ENCODE peak calls at places on chromosomes 12 and 14, in seven cellular contexts. One of them, this sample, is unnamed.
A peak's percentile ranks its signal among the peaks of the same experiment; 100 is the strongest.

GRCh38 chr14:59028476-59029202 is 159.8 kb upstream of the DAAM1 start:
- DNase-seq in psoas muscle: peak; percentile 64
- DNase-seq in CD8-positive, alpha-beta T cell: no peak
- DNase-seq in testis: peak; percentile 76
- DNase-seq in foreskin fibroblast: peak; percentile 97
- DNase-seq in mucosa of descending colon: peak; percentile 67
- DNase-seq in esophagus squamous epithelium: no peak
- DNase-seq in this sample: peak; percentile 93

GRCh38 chr12:123996581-123996980 is 23.6 kb downstream of the ZNF664 start:
- DNase-seq in psoas muscle: no peak
- DNase-seq in CD8-positive, alpha-beta T cell: no peak
- DNase-seq in testis: no peak
- DNase-seq in foreskin fibroblast: no peak
- DNase-seq in mucosa of descending colon: no peak
- DNase-seq in esophagus squamous epithelium: no peak
- DNase-seq in this sample: no peak

GRCh38 chr12:78085562-78086182 is 255.0 kb downstream of the NAV3 start:
- DNase-seq in psoas muscle: no peak
- DNase-seq in CD8-positive, alpha-beta T cell: no peak
- DNase-seq in testis: no peak
- DNase-seq in foreskin fibroblast: peak; percentile 71
- DNase-seq in mucosa of descending colon: no peak
- DNase-seq in esophagus squamous epithelium: no peak
- DNase-seq in this sample: no peak

GRCh38 chr12:116999066-116999465 is 88.3 kb downstream of the FBXW8 start:
- DNase-seq in psoas muscle: no peak
- DNase-seq in CD8-positive, alpha-beta T cell: no peak
- DNase-seq in testis: no peak
- DNase-seq in foreskin fibroblast: no peak
- DNase-seq in mucosa of descending colon: no peak
- DNase-seq in esophagus squamous epithelium: no peak
- DNase-seq in this sample: no peak

GRCh38 chr14:77059276-77059934 is 30.9 kb upstream of the IRF2BPL start:
- DNase-seq in psoas muscle: peak; percentile 75
- DNase-seq in CD8-positive, alpha-beta T cell: no peak
- DNase-seq in testis: peak; percentile 51
- DNase-seq in foreskin fibroblast: peak; percentile 97
- DNase-seq in mucosa of descending colon: no peak
- DNase-seq in esophagus squamous epithelium: no peak
- DNase-seq in this sample: peak; percentile 90

GRCh38 chr12:123026094-123026853 is 45.8 kb downstream of the ARL6IP4 start:
- DNase-seq in psoas muscle: no peak
- DNase-seq in CD8-positive, alpha-beta T cell: no peak
- DNase-seq in testis: no peak
- DNase-seq in foreskin fibroblast: no peak
- DNase-seq in mucosa of descending colon: no peak
- DNase-seq in esophagus squamous epithelium: no peak
- DNase-seq in this sample: no peak

GRCh38 chr12:20350495-20350894 is 17.8 kb upstream of the PDE3A start:
- DNase-seq in psoas muscle: no peak
- DNase-seq in CD8-positive, alpha-beta T cell: no peak
- DNase-seq in testis: no peak
- DNase-seq in foreskin fibroblast: peak; percentile 21
- DNase-seq in mucosa of descending colon: no peak
- DNase-seq in esophagus squamous epithelium: no peak
- DNase-seq in this sample: peak; percentile 83

GRCh38 chr12:113422030-113422900 is at the start of gene SDSL:
- DNase-seq in psoas muscle: peak; percentile 64
- DNase-seq in CD8-positive, alpha-beta T cell: no peak
- DNase-seq in testis: peak; percentile 81
- DNase-seq in foreskin fibroblast: peak; percentile 77
- DNase-seq in mucosa of descending colon: peak; percentile 79
- DNase-seq in esophagus squamous epithelium: no peak
- DNase-seq in this sample: peak; percentile 69

GRCh38 chr12:71639341-71639760 is 24.3 kb downstream of the ZFC3H1 start:
- DNase-seq in psoas muscle: no peak
- DNase-seq in CD8-positive, alpha-beta T cell: no peak
- DNase-seq in testis: no peak
- DNase-seq in foreskin fibroblast: no peak
- DNase-seq in mucosa of descending colon: no peak
- DNase-seq in esophagus squamous epithelium: no peak
- DNase-seq in this sample: no peak

GRCh38 chr12:102912258-102912657 is 4.8 kb downstream of the PAH start:
- DNase-seq in psoas muscle: no peak
- DNase-seq in CD8-positive, alpha-beta T cell: no peak
- DNase-seq in testis: no peak
- DNase-seq in foreskin fibroblast: no peak
- DNase-seq in mucosa of descending colon: no peak
- DNase-seq in esophagus squamous epithelium: no peak
- DNase-seq in this sample: no peak

GRCh38 chr12:79900951-79901350 is 33.9 kb downstream of the PPP1R12A start:
- DNase-seq in psoas muscle: no peak
- DNase-seq in CD8-positive, alpha-beta T cell: no peak
- DNase-seq in testis: no peak
- DNase-seq in foreskin fibroblast: no peak
- DNase-seq in mucosa of descending colon: no peak
- DNase-seq in esophagus squamous epithelium: no peak
- DNase-seq in this sample: no peak

GRCh38 chr14:24322672-24323071 is 11.4 kb downstream of the LTB4R start:
- DNase-seq in psoas muscle: peak; percentile 38
- DNase-seq in CD8-positive, alpha-beta T cell: no peak
- DNase-seq in testis: no peak
- DNase-seq in foreskin fibroblast: no peak
- DNase-seq in mucosa of descending colon: no peak
- DNase-seq in esophagus squamous epithelium: no peak
- DNase-seq in this sample: no peak

GRCh38 chr12:14710632-14711324 is 14.4 kb upstream of the GUCY2C start:
- DNase-seq in psoas muscle: no peak
- DNase-seq in CD8-positive, alpha-beta T cell: no peak
- DNase-seq in testis: no peak
- DNase-seq in foreskin fibroblast: no peak
- DNase-seq in mucosa of descending colon: no peak
- DNase-seq in esophagus squamous epithelium: no peak
- DNase-seq in this sample: no peak

GRCh38 chr12:6363330-6364036 is 11.9 kb downstream of the SCNN1A start:
- DNase-seq in psoas muscle: peak; percentile 85
- DNase-seq in CD8-positive, alpha-beta T cell: peak; percentile 68
- DNase-seq in testis: peak; percentile 79
- DNase-seq in foreskin fibroblast: peak; percentile 90
- DNase-seq in mucosa of descending colon: peak; percentile 86
- DNase-seq in esophagus squamous epithelium: no peak
- DNase-seq in this sample: no peak

GRCh38 chr14:54188036-54188666 is 208.7 kb upstream of the CDKN3 start:
- DNase-seq in psoas muscle: no peak
- DNase-seq in CD8-positive, alpha-beta T cell: no peak
- DNase-seq in testis: peak; percentile 49
- DNase-seq in foreskin fibroblast: no peak
- DNase-seq in mucosa of descending colon: no peak
- DNase-seq in esophagus squamous epithelium: no peak
- DNase-seq in this sample: no peak

GRCh38 chr12:57101892-57102695 is 9.1 kb downstream of the STAT6 start:
- DNase-seq in psoas muscle: no peak
- DNase-seq in CD8-positive, alpha-beta T cell: no peak
- DNase-seq in testis: no peak
- DNase-seq in foreskin fibroblast: no peak
- DNase-seq in mucosa of descending colon: peak; percentile 63
- DNase-seq in esophagus squamous epithelium: no peak
- DNase-seq in this sample: no peak

GRCh38 chr14:63928744-63929174 is 76.0 kb downstream of the SYNE2 start:
- DNase-seq in psoas muscle: no peak
- DNase-seq in CD8-positive, alpha-beta T cell: no peak
- DNase-seq in testis: no peak
- DNase-seq in foreskin fibroblast: no peak
- DNase-seq in mucosa of descending colon: no peak
- DNase-seq in esophagus squamous epithelium: no peak
- DNase-seq in this sample: no peak

GRCh38 chr12:24955389-24955788 is 6.5 kb upstream of the BCAT1 start:
- DNase-seq in psoas muscle: no peak
- DNase-seq in CD8-positive, alpha-beta T cell: no peak
- DNase-seq in testis: no peak
- DNase-seq in foreskin fibroblast: no peak
- DNase-seq in mucosa of descending colon: no peak
- DNase-seq in esophagus squamous epithelium: no peak
- DNase-seq in this sample: no peak

GRCh38 chr12:119578112-119578511 is 15.5 kb upstream of the TMEM233 start:
- DNase-seq in psoas muscle: no peak
- DNase-seq in CD8-positive, alpha-beta T cell: no peak
- DNase-seq in testis: no peak
- DNase-seq in foreskin fibroblast: no peak
- DNase-seq in mucosa of descending colon: no peak
- DNase-seq in esophagus squamous epithelium: no peak
- DNase-seq in this sample: no peak

DNA sequence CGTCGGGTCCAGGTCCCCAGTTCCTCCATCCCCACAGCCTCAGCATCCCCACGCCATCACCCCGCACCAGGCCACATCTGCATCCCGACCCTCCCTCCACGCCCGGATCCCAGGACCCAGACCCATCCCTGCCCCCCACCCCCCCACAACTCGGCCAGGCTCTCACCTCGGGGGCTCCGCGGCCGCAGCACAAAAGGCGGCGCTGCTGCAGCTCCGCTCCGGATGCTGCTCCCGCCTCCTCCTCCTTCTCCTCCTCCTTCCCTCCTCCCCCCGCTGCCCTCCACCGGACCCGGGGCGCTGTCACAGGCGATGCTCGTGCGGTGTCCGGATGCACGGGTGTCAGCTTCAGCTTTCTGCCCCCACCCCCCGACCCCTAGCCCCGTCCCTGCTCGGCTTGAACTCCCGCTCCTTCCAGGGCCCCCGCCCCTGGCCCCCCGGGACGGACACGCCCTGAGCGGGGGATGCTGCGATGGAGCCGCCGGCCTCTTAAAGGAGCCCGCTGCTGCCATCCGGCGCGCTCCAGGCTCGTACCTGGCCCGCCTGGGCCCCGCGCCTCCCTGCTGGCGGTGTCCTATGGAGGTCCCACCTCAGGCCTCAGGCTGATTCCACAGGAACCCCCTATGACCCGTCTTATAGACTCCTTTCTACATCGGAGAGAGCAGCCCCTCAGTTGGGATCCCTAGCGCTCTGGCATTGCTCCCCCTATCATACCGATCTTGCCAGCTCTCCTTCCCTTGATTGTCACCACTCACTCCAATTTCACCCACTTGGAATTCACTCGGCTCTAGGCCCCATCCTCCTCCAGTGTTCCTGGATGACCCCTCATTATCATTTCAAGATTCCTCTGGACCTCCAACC is at the start of gene MAP3K12:
- DNase-seq in psoas muscle: peak; percentile 81
- DNase-seq in CD8-positive, alpha-beta T cell: peak; percentile 55
- DNase-seq in testis: peak; percentile 78
- DNase-seq in foreskin fibroblast: peak; percentile 92
- DNase-seq in mucosa of descending colon: peak; percentile 64
- DNase-seq in esophagus squamous epithelium: no peak
- DNase-seq in this sample: peak; percentile 35
- TF ChIP-seq CTCF in psoas muscle: no peak
- TF ChIP-seq CTCF in CD8-positive, alpha-beta T cell: no peak
- TF ChIP-seq CTCF in testis: no peak
- TF ChIP-seq CTCF in foreskin fibroblast: no peak
- TF ChIP-seq CTCF in mucosa of descending colon: no peak
- TF ChIP-seq CTCF in esophagus squamous epithelium: no peak
- TF ChIP-seq CTCF in this sample: peak; percentile 39

DNA sequence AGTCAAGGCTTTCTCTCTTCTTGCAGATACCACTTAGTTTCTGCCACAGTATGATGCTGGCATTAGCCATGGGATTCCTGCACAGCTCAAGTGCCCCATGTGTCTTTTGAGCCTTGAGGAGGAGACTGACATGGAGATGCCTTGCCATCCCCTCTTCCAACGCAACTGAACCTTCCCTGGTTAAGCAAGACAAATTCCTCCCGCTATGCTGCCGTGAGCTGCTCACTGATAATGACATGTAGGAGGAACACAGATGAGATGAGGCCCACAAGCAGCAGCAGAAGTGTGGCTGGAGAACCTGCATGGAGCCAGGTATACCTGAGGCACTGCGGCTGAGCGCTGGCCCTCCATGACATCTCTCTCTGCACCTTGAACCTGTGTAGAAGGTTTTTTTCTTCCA is 15.4 kb upstream of the PPP1R1A start:
- DNase-seq in psoas muscle: no peak
- DNase-seq in CD8-positive, alpha-beta T cell: no peak
- DNase-seq in testis: no peak
- DNase-seq in foreskin fibroblast: no peak
- DNase-seq in mucosa of descending colon: no peak
- DNase-seq in esophagus squamous epithelium: no peak
- DNase-seq in this sample: no peak
- H3K4me3 ChIP-seq in psoas muscle: no peak overlapping the region
- H3K4me3 ChIP-seq in CD8-positive, alpha-beta T cell: no peak overlapping the region
- H3K4me3 ChIP-seq in testis: no peak overlapping the region
- H3K4me3 ChIP-seq in foreskin fibroblast: no peak overlapping the region
- H3K4me3 ChIP-seq in mucosa of descending colon: no peak overlapping the region
- H3K4me3 ChIP-seq in esophagus squamous epithelium: no peak overlapping the region
- H3K4me3 ChIP-seq in this sample: no peak overlapping the region

DNA sequence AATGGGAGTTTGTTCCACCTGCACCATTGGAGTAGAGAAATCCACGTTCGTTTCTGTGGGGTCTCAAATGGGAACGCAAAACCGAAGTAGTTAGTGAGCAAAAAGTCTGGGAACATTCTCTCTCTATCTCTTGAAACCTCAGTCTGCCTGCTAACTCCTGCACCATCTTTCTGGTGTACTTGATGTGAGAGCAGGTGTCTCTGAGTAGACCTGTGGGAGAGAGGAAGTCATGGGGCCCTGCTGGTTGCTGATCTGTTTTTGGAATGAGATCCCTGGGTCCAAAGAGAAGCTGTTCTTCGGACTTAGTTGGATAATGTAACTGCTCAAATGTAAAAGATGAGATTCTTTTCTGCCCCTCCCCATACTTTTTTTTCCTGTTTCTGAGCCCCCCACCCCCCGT is 57.3 kb downstream of the MAX start:
- DNase-seq in psoas muscle: no peak
- DNase-seq in CD8-positive, alpha-beta T cell: no peak
- DNase-seq in testis: no peak
- DNase-seq in foreskin fibroblast: no peak
- DNase-seq in mucosa of descending colon: no peak
- DNase-seq in esophagus squamous epithelium: no peak
- DNase-seq in this sample: no peak
- TF ChIP-seq CTCF in psoas muscle: no peak
- TF ChIP-seq CTCF in CD8-positive, alpha-beta T cell: no peak
- TF ChIP-seq CTCF in testis: no peak
- TF ChIP-seq CTCF in foreskin fibroblast: no peak
- TF ChIP-seq CTCF in mucosa of descending colon: no peak
- TF ChIP-seq CTCF in esophagus squamous epithelium: no peak
- TF ChIP-seq CTCF in this sample: no peak

DNA sequence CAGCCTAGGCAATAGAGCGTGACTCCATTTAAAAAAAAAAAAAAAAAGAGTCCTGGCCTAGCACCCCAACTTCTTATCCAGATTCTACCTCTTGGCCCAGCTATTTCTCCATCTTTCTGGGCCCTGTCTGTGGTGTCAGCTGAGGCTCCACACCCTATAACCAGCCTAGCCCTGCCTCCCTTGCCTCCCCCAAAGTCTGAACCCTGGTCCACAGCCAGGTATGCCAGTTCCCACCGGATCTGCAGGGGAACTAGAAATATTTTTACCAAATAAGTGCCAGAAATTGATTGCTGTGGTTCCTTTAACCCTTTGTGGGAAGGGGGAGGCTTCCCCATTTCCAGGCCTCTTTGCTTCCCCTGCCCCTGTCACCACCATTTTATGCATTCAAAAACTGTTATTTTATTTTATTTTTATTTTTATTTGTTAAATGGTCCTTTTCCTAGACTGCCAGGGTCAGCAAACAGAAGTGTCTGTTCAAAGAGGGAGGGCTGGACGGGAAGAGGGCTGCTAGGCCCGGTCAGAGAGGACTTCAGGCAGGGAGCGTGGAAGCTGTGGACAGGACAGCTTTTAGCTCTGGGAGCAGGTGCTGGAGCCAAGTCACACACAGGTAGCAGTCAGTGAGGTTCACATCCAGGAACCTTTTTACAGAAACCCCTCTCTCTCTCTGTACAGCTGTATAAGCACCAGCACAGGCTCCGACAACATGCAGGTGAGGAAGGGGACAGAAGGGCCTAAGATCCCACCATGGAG is 23.2 kb downstream of the TTC9 start:
- DNase-seq in psoas muscle: no peak
- DNase-seq in CD8-positive, alpha-beta T cell: no peak
- DNase-seq in testis: no peak
- DNase-seq in foreskin fibroblast: no peak
- DNase-seq in mucosa of descending colon: no peak
- DNase-seq in esophagus squamous epithelium: no peak
- DNase-seq in this sample: no peak
- H3K4me3 ChIP-seq in psoas muscle: no peak overlapping the region
- H3K4me3 ChIP-seq in CD8-positive, alpha-beta T cell: no peak overlapping the region
- H3K4me3 ChIP-seq in testis: no peak overlapping the region
- H3K4me3 ChIP-seq in foreskin fibroblast: no peak overlapping the region
- H3K4me3 ChIP-seq in mucosa of descending colon: no peak overlapping the region
- H3K4me3 ChIP-seq in esophagus squamous epithelium: no peak overlapping the region
- H3K4me3 ChIP-seq in this sample: no peak overlapping the region

This sample was measured in brain microvascular endothelial cell.